ENCODE peak calls at places on chromosomes 4 and X, in seven cellular contexts. B is sigmoid colon; K is posterior cingulate gyrus; A is T-helper 1 cell; Z is heart right ventricle; H is MCF 10A; P is stimulated activated naive B cell treated with anti-CD40 and anti-IgM and Interleukin-4, amounts not matched to agents 10 μg/mL and 1 μg/mL and 100 μg/mL, for 72 hours. V is an unnamed sample.

GRCh38 chrX:120999413-120999812 is 13.9 kb upstream of the CT47A1 start:
- DNase-seq in B (no peak), K (no peak), A (no peak), Z (no peak), H (no peak), P (no peak), V (no peak)

GRCh38 chr4:173457893-173458292 is 59.0 kb upstream of the SCRG1 start:
- DNase-seq in B (no peak), K (no peak), A (no peak), Z (no peak), H (no peak), P (no peak), V (no peak)

GRCh38 chrX:51614353-51614752 is 4.4 kb downstream of the CENPVL3 start:
- DNase-seq in B (no peak), K (no peak), A (no peak), Z (no peak), H (peak), P (no peak), V (no peak)

GRCh38 chrX:71606536-71607216 is 11.6 kb downstream of the CXCR3 start:
- DNase-seq in B (no peak), K (no peak), A (no peak), Z (no peak), H (no peak), P (no peak), V (no peak)

GRCh38 chrX:10235851-10236250 is 79.1 kb downstream of the CLCN4 start:
- DNase-seq in B (no peak), K (no peak), A (no peak), Z (no peak), H (no peak), P (no peak), V (no peak)

GRCh38 chr4:6773106-6773505 is 9.4 kb upstream of the KIAA0232 start:
- DNase-seq in B (no peak), K (no peak), A (no peak), Z (no peak), H (no peak), P (no peak), V (no peak)

GRCh38 chr4:110621328-110621812 is 1.5 kb downstream of the PITX2 start:
- DNase-seq in B (no peak), K (no peak), A (no peak), Z (no peak), H (no peak), P (no peak), V (no peak)

GRCh38 chr4:122836941-122837340 is 10.3 kb downstream of the FGF2 start:
- DNase-seq in B (no peak), K (no peak), A (no peak), Z (no peak), H (no peak), P (no peak), V (no peak)

GRCh38 chrX:126238220-126238619 is 72.1 kb upstream of the DCAF12L2 start:
- DNase-seq in B (no peak), K (no peak), A (no peak), Z (no peak), H (no peak), P (no peak), V (no peak)

GRCh38 chrX:45806410-45807121 is 605.9 kb upstream of the DIPK2B start:
- DNase-seq in B (no peak), K (no peak), A (no peak), Z (no peak), H (peak), P (no peak), V (no peak)

GRCh38 chr4:118762146-118762545 is 73.8 kb downstream of the SEC24D start:
- DNase-seq in B (no peak), K (no peak), A (no peak), Z (no peak), H (no peak), P (no peak), V (no peak)

GRCh38 chr4:84573738-84574720 is 8.9 kb upstream of the CDS1 start:
- DNase-seq in B (no peak), K (no peak), A (no peak), Z (no peak), H (peak), P (peak), V (no peak)

GRCh38 chr4:93396274-93396673 is 432.3 kb upstream of the ATOH1 start:
- DNase-seq in B (no peak), K (no peak), A (no peak), Z (no peak), H (peak), P (no peak), V (no peak)

GRCh38 chr4:52659722-52660261 is 691 bp upstream of the USP46 start:
- DNase-seq in B (peak), K (peak), A (no peak), Z (peak), H (peak), P (no peak), V (peak)

GRCh38 chrX:115214151-115214550 is 19.7 kb downstream of the LRCH2 start:
- DNase-seq in B (no peak), K (no peak), A (no peak), Z (no peak), H (no peak), P (no peak), V (no peak)

GRCh38 chr4:71550220-71551190 is 211.7 kb downstream of the SLC4A4 start:
- DNase-seq in B (no peak), K (no peak), A (no peak), Z (no peak), H (no peak), P (no peak), V (no peak)

GRCh38 chr4:54614094-54614493 is 43.7 kb upstream of the KIT start:
- DNase-seq in B (no peak), K (no peak), A (no peak), Z (no peak), H (no peak), P (no peak), V (no peak)

GRCh38 chr4:123399638-123400358 is 3.2 kb downstream of the SPRY1 start:
- DNase-seq in B (no peak), K (no peak), A (no peak), Z (peak), H (peak), P (no peak), V (no peak)

GRCh38 chr4:52250124-52250523 is 199.0 kb downstream of the SPATA18 start:
- DNase-seq in B (peak), K (no peak), A (no peak), Z (peak), H (no peak), P (no peak), V (peak)

GRCh38 chr4:184748251-184748652 is 14.4 kb upstream of the CENPU start:
- DNase-seq in B (no peak), K (no peak), A (no peak), Z (no peak), H (no peak), P (no peak), V (no peak)

GRCh38 chrX:23901805-23902204 is 5.9 kb downstream of the APOO start:
- DNase-seq in B (peak), K (no peak), A (no peak), Z (peak), H (peak), P (peak), V (no peak)

GRCh38 chrX:10199212-10199611 is 42.4 kb downstream of the CLCN4 start:
- DNase-seq in B (peak), K (no peak), A (no peak), Z (peak), H (peak), P (peak), V (no peak)

GRCh38 chr4:53905935-53906377 is 158.4 kb downstream of the CHIC2 start:
- DNase-seq in B (no peak), K (peak), A (no peak), Z (peak), H (peak), P (no peak), V (no peak)

GRCh38 chrX:64662876-64663275 is 267.6 kb upstream of the MTMR8 start:
- DNase-seq in B (no peak), K (no peak), A (no peak), Z (no peak), H (no peak), P (no peak), V (no peak)

GRCh38 chr4:183256756-183257385 is 63.2 kb downstream of the CLDN22 start:
- DNase-seq in B (peak), K (peak), A (no peak), Z (peak), H (peak), P (no peak), V (peak)

GRCh38 chrX:16786791-16787735 is 797 bp downstream of the TXLNG start:
- DNase-seq in B (peak), K (no peak), A (peak), Z (no peak), H (peak), P (peak), V (peak)

V was measured in sciatic nerve.